ENCODE peak calls at places on chromosomes 4 and X, in five cellular contexts. One of them, this sample, is unnamed.

GRCh38 chr4:73765296-73765695 is 24.9 kb downstream of the CXCL8 start:
- DNase-seq in GM23338: no peak
- DNase-seq in upper lobe of left lung: no peak
- DNase-seq in heart left ventricle: no peak
- DNase-seq in HFF-Myc: no peak
- DNase-seq in this sample: no peak

GRCh38 chr4:86506591-86506990 is 87.5 kb upstream of the PTPN13 start:
- DNase-seq in GM23338: peak; percentile 20
- DNase-seq in upper lobe of left lung: no peak
- DNase-seq in heart left ventricle: no peak
- DNase-seq in HFF-Myc: no peak
- DNase-seq in this sample: peak; percentile 6

GRCh38 chr4:47933798-47934197 is 19.4 kb upstream of the NFXL1 start:
- DNase-seq in GM23338: peak; percentile 63
- DNase-seq in upper lobe of left lung: no peak
- DNase-seq in heart left ventricle: no peak
- DNase-seq in HFF-Myc: no peak
- DNase-seq in this sample: no peak

GRCh38 chrX:69068295-69069085 is 96.8 kb downstream of the PJA1 start:
- DNase-seq in GM23338: no peak
- DNase-seq in upper lobe of left lung: peak; percentile 8
- DNase-seq in heart left ventricle: no peak
- DNase-seq in HFF-Myc: no peak
- DNase-seq in this sample: no peak

GRCh38 chr4:153901220-153901619 is 112.3 kb upstream of the SFRP2 start:
- DNase-seq in GM23338: no peak
- DNase-seq in upper lobe of left lung: no peak
- DNase-seq in heart left ventricle: no peak
- DNase-seq in HFF-Myc: no peak
- DNase-seq in this sample: no peak

GRCh38 chr4:45004847-45005565 is 278.6 kb upstream of the GNPDA2 start:
- DNase-seq in GM23338: no peak
- DNase-seq in upper lobe of left lung: no peak
- DNase-seq in heart left ventricle: no peak
- DNase-seq in HFF-Myc: no peak
- DNase-seq in this sample: no peak

GRCh38 chr4:127528302-127528701 is 104.5 kb upstream of the INTU start:
- DNase-seq in GM23338: no peak
- DNase-seq in upper lobe of left lung: no peak
- DNase-seq in heart left ventricle: no peak
- DNase-seq in HFF-Myc: no peak
- DNase-seq in this sample: no peak

GRCh38 chr4:11912886-11913285 is 484.2 kb upstream of the HS3ST1 start:
- DNase-seq in GM23338: no peak
- DNase-seq in upper lobe of left lung: no peak
- DNase-seq in heart left ventricle: no peak
- DNase-seq in HFF-Myc: no peak
- DNase-seq in this sample: no peak

GRCh38 chr4:54322817-54323417 is 93.8 kb downstream of the PDGFRA start:
- DNase-seq in GM23338: peak; percentile 94
- DNase-seq in upper lobe of left lung: peak; percentile 66
- DNase-seq in heart left ventricle: peak; percentile 51
- DNase-seq in HFF-Myc: peak; percentile 20
- DNase-seq in this sample: peak; percentile 74

GRCh38 chrX:40389555-40389954 is 191.2 kb upstream of the ATP6AP2 start:
- DNase-seq in GM23338: no peak
- DNase-seq in upper lobe of left lung: no peak
- DNase-seq in heart left ventricle: no peak
- DNase-seq in HFF-Myc: no peak
- DNase-seq in this sample: no peak

GRCh38 chrX:40391662-40392061 is 189.1 kb upstream of the ATP6AP2 start:
- DNase-seq in GM23338: no peak
- DNase-seq in upper lobe of left lung: no peak
- DNase-seq in heart left ventricle: no peak
- DNase-seq in HFF-Myc: no peak
- DNase-seq in this sample: no peak

GRCh38 chrX:40388441-40388840 is 192.3 kb upstream of the ATP6AP2 start:
- DNase-seq in GM23338: no peak
- DNase-seq in upper lobe of left lung: no peak
- DNase-seq in heart left ventricle: no peak
- DNase-seq in HFF-Myc: no peak
- DNase-seq in this sample: no peak

GRCh38 chrX:40394302-40394701 is 186.5 kb upstream of the ATP6AP2 start:
- DNase-seq in GM23338: no peak
- DNase-seq in upper lobe of left lung: no peak
- DNase-seq in heart left ventricle: no peak
- DNase-seq in HFF-Myc: no peak
- DNase-seq in this sample: no peak

DNA sequence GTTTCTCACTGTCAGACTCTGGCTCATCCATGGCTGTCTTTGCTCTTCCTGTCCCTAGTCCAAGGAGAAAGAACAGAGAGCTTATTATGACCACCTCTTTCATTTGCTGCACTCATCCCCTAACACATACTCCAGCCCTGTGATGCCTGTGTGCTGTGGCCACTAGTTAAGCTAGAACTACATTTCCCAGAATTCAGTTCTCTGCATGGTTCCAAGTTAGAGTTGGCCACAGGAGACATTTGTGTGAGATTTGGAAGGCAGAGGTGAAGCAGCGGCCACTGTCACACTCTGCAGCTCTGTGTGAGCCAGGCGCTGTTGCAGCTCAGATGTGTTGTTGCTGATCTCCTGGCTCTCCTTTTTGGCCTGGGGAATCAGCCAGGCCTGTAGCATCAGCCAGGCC is 188.2 kb upstream of the ATP6AP2 start:
- DNase-seq in GM23338: peak; percentile 33
- DNase-seq in upper lobe of left lung: no peak
- DNase-seq in heart left ventricle: no peak
- DNase-seq in HFF-Myc: no peak
- DNase-seq in this sample: no peak
- TF ChIP-seq CTCF in GM23338: no peak
- TF ChIP-seq CTCF in upper lobe of left lung: no peak
- TF ChIP-seq CTCF in heart left ventricle: no peak
- TF ChIP-seq CTCF in HFF-Myc: no peak
- TF ChIP-seq CTCF in this sample: no peak

DNA sequence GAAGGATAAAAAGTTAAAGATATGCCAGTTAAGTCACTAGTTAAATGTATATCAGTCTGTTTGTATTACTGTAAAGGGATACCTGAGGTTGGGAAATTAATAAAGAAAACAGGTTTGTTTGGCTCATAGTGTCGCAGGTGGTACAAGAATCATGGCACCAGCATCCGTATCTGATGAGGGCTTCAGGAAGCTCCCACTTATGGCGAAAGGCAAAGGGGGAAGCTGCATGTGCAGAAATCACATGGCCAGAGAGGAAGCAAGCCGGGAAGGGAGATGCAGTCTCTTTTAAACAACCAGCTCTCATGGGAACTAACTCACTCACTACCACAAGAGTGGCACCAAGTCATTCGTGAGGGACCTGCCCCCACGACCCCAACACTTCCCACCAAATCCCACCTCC is 91.9 kb upstream of the SH3RF1 start:
- DNase-seq in GM23338: no peak
- DNase-seq in upper lobe of left lung: peak; percentile 32
- DNase-seq in heart left ventricle: no peak
- DNase-seq in HFF-Myc: no peak
- DNase-seq in this sample: no peak
- TF ChIP-seq CTCF in GM23338: no peak
- TF ChIP-seq CTCF in upper lobe of left lung: no peak
- TF ChIP-seq CTCF in heart left ventricle: no peak
- TF ChIP-seq CTCF in HFF-Myc: no peak
- TF ChIP-seq CTCF in this sample: no peak

GRCh38 chr4:183107891-183108459 is 8.9 kb downstream of the WWC2 start:
- DNase-seq in GM23338: no peak
- DNase-seq in upper lobe of left lung: no peak
- DNase-seq in heart left ventricle: no peak
- DNase-seq in HFF-Myc: no peak
- DNase-seq in this sample: no peak
- TF ChIP-seq CTCF in GM23338: peak; percentile 33
- TF ChIP-seq CTCF in upper lobe of left lung: no peak
- TF ChIP-seq CTCF in heart left ventricle: no peak
- TF ChIP-seq CTCF in HFF-Myc: no peak
- TF ChIP-seq CTCF in this sample: no peak

DNA sequence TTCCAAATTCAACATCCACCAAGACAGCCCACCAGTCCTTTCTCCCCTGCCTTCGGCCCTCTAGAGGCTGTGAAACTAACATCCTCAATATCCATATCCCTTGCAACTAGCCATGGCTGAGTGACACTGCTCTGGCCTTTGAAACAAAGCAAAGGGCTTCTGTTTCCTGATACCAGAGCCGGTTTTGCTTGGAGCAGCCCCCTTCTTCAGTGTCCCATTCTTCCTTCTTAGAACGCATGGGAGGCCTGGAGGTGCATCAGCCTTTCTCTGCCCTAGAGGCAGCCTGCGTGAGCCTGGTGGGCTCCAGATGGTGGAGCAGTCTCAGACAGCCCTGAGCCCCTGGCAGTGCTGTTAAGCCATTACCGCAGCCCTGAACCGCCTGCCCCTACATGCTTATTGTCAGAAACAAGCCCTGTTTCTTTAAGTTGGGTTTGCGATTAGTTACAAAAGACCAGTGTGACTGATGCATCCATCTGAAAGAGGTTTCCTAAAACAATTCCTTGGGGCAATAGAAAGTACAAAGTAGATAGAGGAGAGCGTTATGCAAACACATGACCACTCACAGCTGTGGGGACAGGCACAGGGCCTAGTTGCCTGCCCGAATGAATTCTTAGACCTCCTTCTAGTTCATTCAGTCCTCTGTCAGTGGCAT is 74.1 kb downstream of the EVC start:
- DNase-seq in GM23338: peak; percentile 38
- DNase-seq in upper lobe of left lung: no peak
- DNase-seq in heart left ventricle: no peak
- DNase-seq in HFF-Myc: no peak
- DNase-seq in this sample: no peak
- TF ChIP-seq CTCF in GM23338: peak; percentile 40
- TF ChIP-seq CTCF in upper lobe of left lung: no peak
- TF ChIP-seq CTCF in heart left ventricle: no peak
- TF ChIP-seq CTCF in HFF-Myc: peak; percentile 4
- TF ChIP-seq CTCF in this sample: no peak

GRCh38 chr4:168841682-168842019 is 168.4 kb downstream of the CBR4 start:
- DNase-seq in GM23338: no peak
- DNase-seq in upper lobe of left lung: no peak
- DNase-seq in heart left ventricle: no peak
- DNase-seq in HFF-Myc: no peak
- DNase-seq in this sample: no peak
- TF ChIP-seq CTCF in GM23338: no peak
- TF ChIP-seq CTCF in upper lobe of left lung: no peak
- TF ChIP-seq CTCF in heart left ventricle: no peak
- TF ChIP-seq CTCF in HFF-Myc: no peak
- TF ChIP-seq CTCF in this sample: no peak

GRCh38 chr4:99025506-99025905 is 30.0 kb downstream of the METAP1 start:
- DNase-seq in GM23338: no peak
- DNase-seq in upper lobe of left lung: no peak
- DNase-seq in heart left ventricle: no peak
- DNase-seq in HFF-Myc: no peak
- DNase-seq in this sample: no peak

GRCh38 chr4:99021386-99021785 is 25.9 kb downstream of the METAP1 start:
- DNase-seq in GM23338: no peak
- DNase-seq in upper lobe of left lung: no peak
- DNase-seq in heart left ventricle: no peak
- DNase-seq in HFF-Myc: no peak
- DNase-seq in this sample: no peak

GRCh38 chr4:99022566-99022965 is 27.0 kb downstream of the METAP1 start:
- DNase-seq in GM23338: no peak
- DNase-seq in upper lobe of left lung: no peak
- DNase-seq in heart left ventricle: no peak
- DNase-seq in HFF-Myc: no peak
- DNase-seq in this sample: no peak

GRCh38 chr4:99027304-99027703 is 31.8 kb downstream of the METAP1 start:
- DNase-seq in GM23338: no peak
- DNase-seq in upper lobe of left lung: no peak
- DNase-seq in heart left ventricle: no peak
- DNase-seq in HFF-Myc: no peak
- DNase-seq in this sample: no peak

DNA sequence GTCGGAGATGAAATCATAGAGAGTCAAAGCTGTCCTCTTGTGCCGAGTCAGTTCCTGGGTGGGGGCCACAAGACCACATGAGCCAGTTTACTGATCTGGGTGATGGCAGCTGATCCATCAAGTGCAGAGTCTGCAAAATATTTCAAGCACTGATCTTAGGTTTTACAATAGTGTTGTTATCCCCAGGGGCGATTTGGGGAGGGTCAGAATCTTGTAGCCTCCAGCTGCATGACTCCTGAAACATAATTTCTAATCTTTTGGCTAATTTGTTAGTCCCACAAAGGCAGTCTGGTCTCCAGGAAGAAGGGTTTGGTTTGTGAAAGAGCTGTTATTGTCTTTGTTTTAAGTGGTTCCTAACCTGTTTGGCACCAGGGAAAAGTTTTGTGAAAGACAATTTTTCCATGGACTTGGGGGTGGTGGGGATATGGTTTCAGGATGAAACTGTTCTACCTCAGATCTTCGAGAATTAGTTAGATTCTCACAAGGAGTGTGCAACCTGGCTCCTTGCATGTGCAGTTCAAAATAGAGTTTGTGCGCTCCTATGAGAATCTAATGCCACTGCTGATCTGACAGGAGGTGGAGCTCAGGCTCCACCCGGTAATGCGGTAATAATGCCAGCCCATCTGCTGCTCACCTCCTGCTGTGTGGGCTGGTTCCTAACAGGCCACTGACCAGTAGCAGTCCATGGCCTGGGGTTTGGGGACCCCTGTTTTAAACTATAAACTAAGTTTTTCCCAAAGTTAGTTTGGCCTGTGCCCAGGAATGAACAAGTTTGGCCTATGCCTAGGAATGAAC is 29.2 kb downstream of the METAP1 start:
- DNase-seq in GM23338: no peak
- DNase-seq in upper lobe of left lung: peak; percentile 27
- DNase-seq in heart left ventricle: peak; percentile 38
- DNase-seq in HFF-Myc: no peak
- DNase-seq in this sample: no peak
- TF ChIP-seq CTCF in GM23338: no peak
- TF ChIP-seq CTCF in upper lobe of left lung: no peak
- TF ChIP-seq CTCF in heart left ventricle: no peak
- TF ChIP-seq CTCF in HFF-Myc: no peak
- TF ChIP-seq CTCF in this sample: no peak

DNA sequence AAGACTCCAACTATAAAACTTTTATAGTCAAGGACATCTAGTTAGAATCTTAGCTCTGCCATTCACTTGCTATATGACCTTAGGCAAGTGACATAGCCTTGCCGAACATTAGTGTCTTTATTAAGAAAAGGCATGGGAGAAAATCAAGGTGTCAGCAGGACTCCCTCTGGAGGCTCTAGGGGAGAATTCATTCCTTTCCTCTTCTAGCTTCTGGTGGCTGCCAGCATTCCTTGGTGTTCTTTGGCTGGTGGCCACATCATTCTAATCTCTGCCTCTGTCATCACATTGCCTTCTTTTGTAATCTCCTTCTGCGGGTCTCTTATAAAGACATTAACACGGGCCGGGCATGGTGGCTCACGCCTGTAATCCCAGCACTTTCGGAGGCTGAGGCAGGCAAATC is 99.8 kb downstream of the PPP1R2C start:
- DNase-seq in GM23338: peak; percentile 4
- DNase-seq in upper lobe of left lung: no peak
- DNase-seq in heart left ventricle: peak; percentile 26
- DNase-seq in HFF-Myc: no peak
- DNase-seq in this sample: no peak
- TF ChIP-seq CTCF in GM23338: no peak
- TF ChIP-seq CTCF in upper lobe of left lung: no peak
- TF ChIP-seq CTCF in heart left ventricle: no peak
- TF ChIP-seq CTCF in HFF-Myc: peak; percentile 6
- TF ChIP-seq CTCF in this sample: no peak